ENCODE peak calls at places on chromosomes 16 and 17, in six cellular contexts. W is neuronal stem cell, S is mesendoderm, D is H9, L is IMR-90, N is mesenchymal stem cell. M is an unnamed sample.

GRCh38 chr17:48025904-48026502 is 11.6 kb downstream of the COPZ2 start:
- DNase-seq in W (no peak), S (peak), D (no peak), L (no peak), N (no peak), M (peak)

GRCh38 chr17:55433629-55434422 is 12.2 kb upstream of the MMD start:
- DNase-seq in W (no peak), S (no peak), D (no peak), L (peak), N (peak), M (no peak)

GRCh38 chr16:53081686-53082407 is 27.1 kb downstream of the CHD9 start:
- DNase-seq in W (no peak), S (no peak), D (no peak), L (no peak), N (no peak), M (no peak)

GRCh38 chr17:62664336-62665120 is 37.1 kb downstream of the MRC2 start:
- DNase-seq in W (no peak), S (no peak), D (no peak), L (no peak), N (no peak), M (no peak)

GRCh38 chr16:78789556-78789955 is 690.1 kb downstream of the WWOX start:
- DNase-seq in W (no peak), S (no peak), D (no peak), L (no peak), N (no peak), M (no peak)

GRCh38 chr17:68085751-68086445 is 50.4 kb downstream of the KPNA2 start:
- DNase-seq in W (no peak), S (peak), D (no peak), L (no peak), N (no peak), M (no peak)

GRCh38 chr16:21952040-21952792 is 945 bp upstream of the UQCRC2 start:
- DNase-seq in W (peak), S (peak), D (peak), L (peak), N (peak), M (no peak)

GRCh38 chr16:24036614-24037013 is 200.8 kb downstream of the PRKCB start:
- DNase-seq in W (peak), S (peak), D (peak), L (peak), N (peak), M (no peak)

GRCh38 chr16:74740795-74741304 is 33.8 kb downstream of the FA2H start:
- DNase-seq in W (no peak), S (no peak), D (no peak), L (no peak), N (no peak), M (no peak)

GRCh38 chr16:57615813-57616212 is 12.6 kb upstream of the ADGRG1 start:
- DNase-seq in W (no peak), S (no peak), D (peak), L (no peak), N (no peak), M (no peak)

GRCh38 chr17:32302037-32302436 is 36.4 kb downstream of the RHBDL3 start:
- DNase-seq in W (no peak), S (no peak), D (no peak), L (no peak), N (no peak), M (no peak)

GRCh38 chr16:78307824-78308528 is 208.5 kb downstream of the WWOX start:
- DNase-seq in W (no peak), S (peak), D (no peak), L (no peak), N (no peak), M (no peak)

GRCh38 chr17:57278740-57279387 is 22.5 kb downstream of the MSI2 start:
- DNase-seq in W (no peak), S (no peak), D (no peak), L (no peak), N (no peak), M (no peak)

GRCh38 chr17:30530346-30531025 is 53.3 kb downstream of the GOSR1 start:
- DNase-seq in W (no peak), S (peak), D (no peak), L (peak), N (peak), M (no peak)

GRCh38 chr17:19418312-19418992 is 7.4 kb downstream of the RNF112 start:
- DNase-seq in W (no peak), S (peak), D (peak), L (peak), N (peak), M (no peak)

GRCh38 chr16:25222959-25223358 is 6.2 kb downstream of the AQP8 start:
- DNase-seq in W (no peak), S (no peak), D (no peak), L (no peak), N (no peak), M (no peak)

GRCh38 chr16:25223964-25224363 is 7.2 kb downstream of the AQP8 start:
- DNase-seq in W (no peak), S (no peak), D (no peak), L (no peak), N (no peak), M (no peak)

GRCh38 chr16:25219070-25219737 is 2.5 kb downstream of the AQP8 start:
- DNase-seq in W (no peak), S (no peak), D (no peak), L (no peak), N (no peak), M (no peak)

GRCh38 chr16:25228372-25228771 is 11.6 kb downstream of the AQP8 start:
- DNase-seq in W (no peak), S (peak), D (peak), L (no peak), N (no peak), M (no peak)

GRCh38 chr16:25224731-25225319 is 8.1 kb downstream of the AQP8 start:
- DNase-seq in W (no peak), S (no peak), D (no peak), L (no peak), N (no peak), M (no peak)
- H2BK120ac ChIP-seq in W (no peak), S (no peak), D (no peak), L (no peak), N (no peak), M (no peak)

GRCh38 chr16:68646948-68647659 is 2.0 kb downstream of the CDH3 start:
- DNase-seq in W (no peak), S (peak), D (no peak), L (no peak), N (no peak), M (no peak)
- H2BK120ac ChIP-seq in W (no peak), S (no peak), D (no peak), L (no peak), N (no peak), M (no peak)

DNA sequence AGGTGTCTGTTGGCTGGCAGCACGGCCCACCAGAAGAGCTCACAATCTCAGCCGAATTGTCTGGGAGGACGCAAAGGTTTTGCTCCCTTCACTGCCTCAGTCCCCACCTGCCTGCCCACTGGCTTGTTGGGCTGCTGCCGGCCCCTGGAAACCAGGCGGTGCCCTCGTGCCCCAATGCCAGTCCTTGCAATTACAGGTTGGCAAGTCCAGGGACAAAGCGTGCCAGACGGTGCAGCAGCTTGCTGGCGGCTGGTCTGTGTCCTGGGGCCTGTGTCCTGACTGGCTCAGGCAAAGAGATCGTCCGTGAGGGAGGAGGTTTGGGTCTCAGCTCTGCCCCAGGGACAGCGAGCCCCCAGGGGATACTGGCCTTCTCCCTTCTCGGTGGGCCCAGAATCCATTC is 24.6 kb upstream of the SPNS2 start:
- DNase-seq in W (no peak), S (no peak), D (no peak), L (no peak), N (no peak), M (no peak)
- H2BK120ac ChIP-seq in W (no peak), S (no peak), D (no peak), L (no peak), N (no peak), M (no peak)

DNA sequence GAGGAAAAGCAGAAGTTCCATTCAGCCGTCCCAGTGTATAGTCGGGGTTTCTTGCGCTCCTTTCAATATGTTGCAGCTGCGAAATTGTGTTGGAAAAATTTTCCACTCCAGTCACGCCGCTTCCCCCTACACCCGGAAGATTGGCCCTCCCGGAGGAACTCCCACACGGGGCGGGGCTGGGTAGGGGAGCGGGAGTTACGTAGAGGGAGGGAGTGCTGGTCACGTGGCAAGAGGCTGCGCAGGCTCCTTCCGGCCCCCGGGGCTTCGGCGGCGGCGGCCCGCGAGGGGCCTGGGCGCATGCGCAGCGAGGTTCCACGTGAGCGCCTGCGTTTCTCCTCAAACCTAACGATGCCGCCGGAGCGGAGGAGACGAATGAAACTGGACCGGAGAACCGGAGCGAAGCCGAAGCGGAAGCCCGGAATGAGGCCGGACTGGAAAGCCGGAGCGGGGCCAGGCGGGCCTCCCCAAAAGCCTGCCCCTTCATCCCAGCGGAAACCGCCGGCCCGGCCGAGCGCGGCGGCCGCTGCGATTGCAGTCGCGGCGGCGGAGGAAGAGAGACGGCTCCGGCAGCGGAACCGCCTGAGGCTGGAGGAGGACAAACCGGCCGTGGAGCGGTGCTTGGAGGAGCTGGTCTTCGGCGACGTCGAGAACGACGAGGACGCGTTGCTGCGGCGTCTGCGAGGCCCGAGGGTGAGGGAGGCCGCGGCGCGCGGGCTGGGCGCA is at the start of gene UTP18:
- DNase-seq in W (peak), S (peak), D (peak), L (peak), N (peak), M (peak)
- H2BK120ac ChIP-seq in W (peak), S (no peak), D (peak), L (peak), N (peak), M (no peak)

M was measured in H1.